ENCODE peak calls at places on chromosomes 5 and 9, in five cellular contexts. Y is endothelial cell, E is GM13977, C is PC-3, T is breast epithelium. W is an unnamed sample.

GRCh38 chr5:58184910-58185309 is 275.0 kb downstream of the PLK2 start:
- DNase-seq in Y (no peak), C (peak), T (no peak), E (no peak), W (no peak)

GRCh38 chr5:134561871-134562296 is 36.4 kb downstream of the JADE2 start:
- DNase-seq in E (no peak), T (no peak), Y (peak), C (peak), W (no peak)

GRCh38 chr5:76451046-76451701 is 48.1 kb downstream of the IQGAP2 start:
- DNase-seq in T (no peak), E (no peak), Y (no peak), C (no peak), W (no peak)

GRCh38 chr5:108935602-108936001 is 187.9 kb downstream of the FER start:
- DNase-seq in E (no peak), Y (no peak), C (no peak), T (no peak), W (no peak)

GRCh38 chr9:36164361-36164760 is 4.8 kb upstream of the CCIN start:
- DNase-seq in T (no peak), Y (no peak), E (no peak), C (no peak), W (no peak)

GRCh38 chr5:158751961-158752655 is 347.6 kb downstream of the EBF1 start:
- DNase-seq in T (no peak), C (no peak), Y (no peak), E (peak), W (no peak)

GRCh38 chr5:128093368-128093767 is 9.8 kb downstream of the SLC12A2 start:
- DNase-seq in E (no peak), Y (no peak), C (no peak), T (no peak), W (no peak)

GRCh38 chr5:74953961-74954720 is 88.0 kb upstream of the FAM169A start:
- DNase-seq in T (no peak), E (peak), C (peak), Y (no peak), W (no peak)

GRCh38 chr5:172886974-172887491 is 53.0 kb downstream of the ERGIC1 start:
- DNase-seq in Y (no peak), E (no peak), T (peak), C (no peak), W (no peak)

GRCh38 chr9:20538956-20539355 is 83.3 kb downstream of the MLLT3 start:
- DNase-seq in C (no peak), Y (no peak), T (no peak), E (no peak), W (no peak)

GRCh38 chr5:9519537-9519936 is 26.3 kb downstream of the SEMA5A start:
- DNase-seq in E (no peak), T (peak), Y (no peak), C (no peak), W (no peak)

GRCh38 chr5:37792976-37793328 is 46.9 kb downstream of the GDNF start:
- DNase-seq in T (no peak), C (peak), Y (no peak), E (no peak), W (no peak)

GRCh38 chr5:25448190-25448621 is 803.4 kb upstream of the CDH10 start:
- DNase-seq in Y (no peak), E (no peak), C (peak), T (no peak), W (no peak)

GRCh38 chr9:6938447-6938846 is 180.7 kb downstream of the KDM4C start:
- DNase-seq in Y (no peak), T (no peak), C (peak), E (no peak), W (no peak)

GRCh38 chr5:135492319-135492626 is 40.1 kb upstream of the TIFAB start:
- DNase-seq in T (no peak), Y (no peak), E (no peak), C (peak), W (no peak)

GRCh38 chr9:112894031-112894430 is 3.4 kb upstream of the SLC46A2 start:
- DNase-seq in E (no peak), C (peak), Y (no peak), T (no peak), W (no peak)

GRCh38 chr5:77211013-77211690 is 672 bp downstream of the PDE8B start:
- DNase-seq in E (no peak), T (no peak), C (peak), Y (no peak), W (no peak)

GRCh38 chr5:172939045-172939444 is 20.2 kb upstream of the RPL26L1 start:
- DNase-seq in T (no peak), Y (peak), E (no peak), C (peak), W (no peak)

GRCh38 chr5:115097236-115097635 is 72.5 kb downstream of the TRIM36 start:
- DNase-seq in E (no peak), T (no peak), C (peak), Y (no peak), W (no peak)

GRCh38 chr5:82387041-82387818 is 109.1 kb upstream of the RPS23 start:
- DNase-seq in C (peak), E (no peak), Y (no peak), T (no peak), W (no peak)

GRCh38 chr9:86942352-86943222 is 4.7 kb downstream of the GAS1 start:
- DNase-seq in Y (no peak), C (no peak), E (no peak), T (no peak), W (no peak)

GRCh38 chr5:52419357-52419756 is 368.4 kb upstream of the ITGA1 start:
- DNase-seq in C (no peak), E (no peak), Y (no peak), T (no peak), W (no peak)

GRCh38 chr5:125209650-125210049 is 463.2 kb upstream of the ZNF608 start:
- DNase-seq in C (no peak), E (no peak), T (no peak), Y (no peak), W (no peak)

GRCh38 chr5:142474426-142474825 is 149.6 kb upstream of the SPRY4 start:
- DNase-seq in E (no peak), T (no peak), Y (no peak), C (peak), W (no peak)

GRCh38 chr9:105193560-105193959 is 50.9 kb upstream of the SLC44A1 start:
- DNase-seq in E (no peak), Y (no peak), T (no peak), C (no peak), W (no peak)

GRCh38 chr9:111969061-111969460 is 72.4 kb downstream of the UGCG start:
- DNase-seq in Y (no peak), C (no peak), E (no peak), T (no peak), W (no peak)

GRCh38 chr5:176846335-176847140 is 36.2 kb downstream of the UNC5A start:
- DNase-seq in C (no peak), E (no peak), Y (no peak), T (no peak), W (no peak)

GRCh38 chr9:7402704-7403389 is 396.7 kb downstream of the DMAC1 start:
- DNase-seq in Y (no peak), T (no peak), E (no peak), C (no peak), W (no peak)

GRCh38 chr5:178227138-178227659 is 5.4 kb downstream of the PHYKPL start:
- DNase-seq in T (no peak), Y (no peak), E (no peak), C (no peak), W (no peak)

GRCh38 chr5:156186760-156187159 is 140.2 kb upstream of the SGCD start:
- DNase-seq in Y (no peak), C (no peak), T (no peak), E (no peak), W (no peak)

GRCh38 chr9:27473135-27473534 is 51.0 kb upstream of the IFNK start:
- DNase-seq in Y (no peak), T (peak), C (no peak), E (no peak), W (no peak)

GRCh38 chr9:74205071-74205470 is 292.1 kb upstream of the RORB start:
- DNase-seq in E (no peak), C (no peak), Y (no peak), T (no peak), W (no peak)

GRCh38 chr5:115968770-115969169 is 6.5 kb downstream of the LVRN start:
- DNase-seq in T (no peak), C (no peak), Y (no peak), E (no peak), W (no peak)

GRCh38 chr5:43780586-43780985 is 177.6 kb downstream of the NNT start:
- DNase-seq in C (no peak), Y (no peak), T (no peak), E (no peak), W (no peak)

GRCh38 chr9:85310531-85311070 is 431.2 kb downstream of the AGTPBP1 start:
- DNase-seq in Y (no peak), T (no peak), C (no peak), E (no peak), W (no peak)

DNA sequence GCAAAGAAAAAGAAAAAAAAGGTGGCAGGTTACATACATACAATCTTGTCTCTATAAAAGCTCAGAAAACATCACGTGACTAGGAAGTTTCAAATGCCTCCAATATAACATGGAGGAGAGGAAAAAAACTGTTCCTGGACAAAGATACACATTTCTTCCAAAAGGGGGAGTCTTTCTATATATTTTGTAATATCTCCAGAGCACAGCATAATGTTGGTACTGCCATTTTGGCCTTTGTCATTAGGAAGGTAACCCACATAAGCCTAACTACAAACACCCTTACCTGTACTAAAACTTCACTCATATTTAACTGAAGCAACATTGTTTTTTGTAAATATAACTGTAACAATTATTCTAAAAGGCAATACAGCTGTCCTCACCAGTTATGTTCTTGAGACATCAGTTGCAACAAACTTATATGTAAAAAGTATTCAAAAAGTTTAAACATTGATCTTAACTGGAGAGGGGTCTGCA is 1.2 kb upstream of the BTF3 start:
- DNase-seq in E (no peak), Y (no peak), T (no peak), C (peak), W (no peak)
- TF ChIP-seq CTCF in E (no peak), Y (peak), T (peak), C (peak), W (peak)

GRCh38 chr9:88532320-88532719 is 2.7 kb upstream of the NXNL2 start:
- DNase-seq in C (no peak), T (no peak), E (no peak), Y (peak), W (no peak)

GRCh38 chr9:88535932-88536324 is 950 bp downstream of the NXNL2 start:
- DNase-seq in T (no peak), C (no peak), E (no peak), Y (no peak), W (no peak)

GRCh38 chr9:88535226-88535931 is 401 bp downstream of the NXNL2 start:
- DNase-seq in Y (peak), C (no peak), E (no peak), T (no peak), W (no peak)

GRCh38 chr9:88534456-88535225 is at the start of gene NXNL2:
- DNase-seq in Y (peak), T (peak), E (no peak), C (peak), W (peak)

DNA sequence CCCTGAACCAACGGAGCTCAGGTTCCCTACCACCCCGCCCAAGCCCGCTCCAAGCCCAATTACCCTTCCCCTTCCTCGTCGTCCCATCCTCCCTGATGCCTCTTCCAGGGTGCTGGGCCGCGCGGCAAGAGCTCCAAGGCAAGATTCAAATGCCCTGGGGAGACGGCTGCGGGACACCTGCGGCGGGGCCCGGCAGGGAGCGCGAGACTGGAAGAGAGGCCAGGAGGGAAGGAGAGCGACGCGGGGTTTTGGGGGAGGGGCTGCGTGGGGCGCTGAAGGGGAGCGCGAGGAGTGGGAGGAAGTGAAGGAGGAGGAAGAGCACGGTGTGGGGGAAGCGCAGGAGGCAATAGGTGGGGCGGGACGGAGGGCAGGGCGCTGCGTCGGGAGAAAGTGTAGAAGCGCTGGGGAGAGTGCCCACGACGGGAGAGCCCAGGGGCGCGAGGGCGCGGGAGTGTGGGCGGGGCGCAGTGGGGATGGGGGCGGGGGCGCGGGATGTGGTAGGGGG is 975 bp upstream of the NXNL2 start:
- DNase-seq in C (peak), Y (peak), T (no peak), E (no peak), W (peak)
- TF ChIP-seq CTCF in C (peak), Y (no peak), T (no peak), E (no peak), W (no peak)

GRCh38 chr9:78296893-78297671 is at the start of gene PSAT1:
- DNase-seq in T (peak), E (peak), C (peak), Y (peak), W (no peak)
- TF ChIP-seq CTCF in T (no peak), E (no peak), C (no peak), Y (no peak), W (no peak)

GRCh38 chr5:62597314-62597713 is 18.7 kb downstream of the LRRC70 start:
- DNase-seq in T (no peak), E (no peak), Y (no peak), C (no peak), W (no peak)
- TF ChIP-seq CTCF in T (no peak), E (no peak), Y (no peak), C (no peak), W (no peak)

DNA sequence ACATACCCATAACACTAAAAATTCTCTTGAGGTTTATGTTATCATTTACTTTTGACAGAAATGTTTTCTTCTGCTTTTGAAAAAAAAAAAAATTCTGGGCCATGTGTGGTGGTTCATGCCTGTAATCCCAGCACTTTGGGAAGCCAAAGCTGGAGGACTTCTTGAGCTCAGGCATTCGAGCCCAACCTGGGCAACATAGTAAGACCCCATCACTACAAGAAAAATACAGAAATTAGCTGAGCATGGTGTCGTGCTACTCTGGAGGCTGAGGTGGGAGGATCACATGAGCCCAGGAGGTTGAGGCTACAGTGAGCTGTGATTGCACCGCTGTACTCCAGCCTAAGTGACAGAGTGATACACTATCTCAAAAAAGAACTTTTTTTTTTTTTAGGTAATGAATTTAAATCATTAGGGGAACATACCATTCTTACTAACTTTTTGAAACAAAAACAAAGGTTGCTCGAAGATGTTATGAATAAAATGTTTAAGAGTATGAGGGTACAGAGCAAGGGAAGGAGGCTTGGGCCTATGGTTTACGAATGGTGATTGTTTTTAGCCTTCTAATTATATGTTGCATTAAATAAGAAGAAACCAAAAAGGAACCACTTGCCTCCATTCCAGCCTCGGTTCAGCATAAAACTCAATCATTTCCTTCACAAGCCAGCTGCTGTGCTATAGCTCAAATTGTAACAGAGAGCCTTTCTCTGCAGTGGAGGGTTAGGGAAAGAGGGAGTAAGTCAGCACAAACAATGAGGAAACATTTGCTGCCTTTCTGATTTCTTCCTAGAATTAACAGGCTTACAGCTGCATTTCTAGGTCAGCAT is 148.6 kb upstream of the DMRT1 start:
- DNase-seq in E (no peak), T (no peak), Y (no peak), C (no peak), W (no peak)
- TF ChIP-seq CTCF in E (no peak), T (no peak), Y (no peak), C (no peak), W (no peak)